ENCODE peak calls at places on chromosomes 1 and 21, in nine cellular contexts. H is heart left ventricle, M is nephron progenitor cell, D is cardiac muscle cell, P is prostate gland, S is cardiac fibroblast, R is IMR-90, Z is body of pancreas, X is HFF-Myc. Q is an unnamed sample.

GRCh38 chr1:145871994-145872411 is 13.1 kb upstream of the PIAS3 start:
- DNase-seq in H (peak), M (peak), D (peak), P (no peak), S (peak), R (peak), Z (no peak), X (no peak), Q (peak)

GRCh38 chr1:204463125-204464060 is 31.2 kb downstream of the PIK3C2B start:
- DNase-seq in H (no peak), M (no peak), D (no peak), P (no peak), S (peak), R (no peak), Z (no peak), X (no peak), Q (no peak)

GRCh38 chr1:166170726-166171125 is 3.9 kb upstream of the FAM78B start:
- DNase-seq in H (no peak), M (no peak), D (no peak), P (no peak), S (no peak), R (no peak), Z (no peak), X (no peak), Q (no peak)

GRCh38 chr1:201982923-201983805 is 716 bp downstream of the RNPEP start:
- DNase-seq in H (peak), M (peak), D (peak), P (peak), S (peak), R (peak), Z (peak), X (peak), Q (peak)

GRCh38 chr1:24714859-24715520 is 30.3 kb upstream of the CLIC4 start:
- DNase-seq in H (no peak), M (no peak), D (no peak), P (no peak), S (peak), R (peak), Z (no peak), X (no peak), Q (no peak)

GRCh38 chr21:28385845-28386244 is 606.8 kb downstream of the LTN1 start:
- DNase-seq in H (no peak), M (no peak), D (no peak), P (no peak), S (no peak), R (no peak), Z (no peak), X (no peak), Q (no peak)

GRCh38 chr1:208681878-208682663 is 437.9 kb upstream of the PLXNA2 start:
- DNase-seq in H (no peak), M (no peak), D (no peak), P (no peak), S (peak), R (no peak), Z (no peak), X (no peak), Q (no peak)

GRCh38 chr1:72322910-72323309 is 40.6 kb upstream of the NEGR1 start:
- DNase-seq in H (no peak), M (no peak), D (no peak), P (no peak), S (no peak), R (no peak), Z (no peak), X (no peak), Q (no peak)

GRCh38 chr21:39066829-39067785 is 116.1 kb downstream of the PSMG1 start:
- DNase-seq in H (no peak), M (no peak), D (no peak), P (no peak), S (peak), R (no peak), Z (no peak), X (no peak), Q (no peak)

GRCh38 chr21:46125846-46126301 is 28.0 kb downstream of the COL6A2 start:
- DNase-seq in H (peak), M (no peak), D (no peak), P (no peak), S (no peak), R (no peak), Z (peak), X (no peak), Q (no peak)

GRCh38 chr1:234656981-234657651 is 47.1 kb upstream of the IRF2BP2 start:
- DNase-seq in H (no peak), M (no peak), D (no peak), P (peak), S (peak), R (peak), Z (peak), X (peak), Q (no peak)

GRCh38 chr1:208177656-208178055 is 66.5 kb downstream of the PLXNA2 start:
- DNase-seq in H (no peak), M (no peak), D (no peak), P (no peak), S (no peak), R (no peak), Z (no peak), X (no peak), Q (no peak)

GRCh38 chr1:221714227-221715116 is 27.4 kb downstream of the DUSP10 start:
- DNase-seq in H (no peak), M (no peak), D (no peak), P (no peak), S (no peak), R (no peak), Z (no peak), X (no peak), Q (no peak)

GRCh38 chr1:218377143-218377660 is 32.1 kb downstream of the TGFB2 start:
- DNase-seq in H (no peak), M (no peak), D (no peak), P (peak), S (peak), R (peak), Z (no peak), X (peak), Q (no peak)

GRCh38 chr1:110210604-110211502 is 739 bp downstream of the KCNC4 start:
- DNase-seq in H (peak), M (peak), D (peak), P (peak), S (peak), R (no peak), Z (peak), X (no peak), Q (peak)

GRCh38 chr1:180188103-180188506 is 33.4 kb downstream of the QSOX1 start:
- DNase-seq in H (peak), M (peak), D (peak), P (peak), S (peak), R (peak), Z (peak), X (peak), Q (peak)

GRCh38 chr1:173853074-173853473 is 14.7 kb downstream of the GAS5 start:
- DNase-seq in H (no peak), M (no peak), D (no peak), P (no peak), S (peak), R (peak), Z (no peak), X (no peak), Q (peak)

GRCh38 chr1:96076589-96076988 is 645.0 kb upstream of the PTBP2 start:
- DNase-seq in H (no peak), M (no peak), D (no peak), P (no peak), S (no peak), R (no peak), Z (no peak), X (no peak), Q (no peak)

DNA sequence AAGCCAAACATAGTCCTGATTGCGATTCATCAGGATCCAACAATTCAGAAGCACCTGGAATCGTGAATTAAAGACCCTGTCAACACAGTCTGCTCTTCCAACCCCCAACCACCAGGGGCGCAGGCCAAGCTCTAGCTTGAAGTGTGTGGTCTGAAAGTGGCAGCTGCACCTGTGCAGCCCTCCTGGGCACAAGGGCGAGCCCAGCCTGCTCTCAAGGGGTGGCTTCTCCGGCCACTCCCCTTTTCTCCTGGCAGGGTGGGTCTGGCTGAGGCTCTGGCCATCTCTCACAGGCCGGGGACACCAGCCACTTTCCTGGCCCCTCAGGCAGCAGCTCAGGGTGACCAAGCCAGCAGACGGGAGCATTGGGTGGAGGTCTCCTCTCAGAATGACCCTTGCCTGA is 62.3 kb downstream of the SLC66A1 start:
- DNase-seq in H (no peak), M (peak), D (no peak), P (no peak), S (no peak), R (no peak), Z (no peak), X (no peak), Q (peak)
- TF ChIP-seq CTCF in H (no peak), M (peak), D (peak), P (peak), S (peak), R (peak), Z (no peak), X (peak), Q (peak)

GRCh38 chr21:42086969-42087368 is 15.9 kb downstream of the UMODL1 start:
- DNase-seq in H (no peak), M (no peak), D (no peak), P (no peak), S (no peak), R (no peak), Z (no peak), X (no peak), Q (no peak)
- TF ChIP-seq CTCF in H (no peak), M (no peak), D (no peak), P (no peak), S (no peak), R (no peak), Z (no peak), X (no peak), Q (no peak)

DNA sequence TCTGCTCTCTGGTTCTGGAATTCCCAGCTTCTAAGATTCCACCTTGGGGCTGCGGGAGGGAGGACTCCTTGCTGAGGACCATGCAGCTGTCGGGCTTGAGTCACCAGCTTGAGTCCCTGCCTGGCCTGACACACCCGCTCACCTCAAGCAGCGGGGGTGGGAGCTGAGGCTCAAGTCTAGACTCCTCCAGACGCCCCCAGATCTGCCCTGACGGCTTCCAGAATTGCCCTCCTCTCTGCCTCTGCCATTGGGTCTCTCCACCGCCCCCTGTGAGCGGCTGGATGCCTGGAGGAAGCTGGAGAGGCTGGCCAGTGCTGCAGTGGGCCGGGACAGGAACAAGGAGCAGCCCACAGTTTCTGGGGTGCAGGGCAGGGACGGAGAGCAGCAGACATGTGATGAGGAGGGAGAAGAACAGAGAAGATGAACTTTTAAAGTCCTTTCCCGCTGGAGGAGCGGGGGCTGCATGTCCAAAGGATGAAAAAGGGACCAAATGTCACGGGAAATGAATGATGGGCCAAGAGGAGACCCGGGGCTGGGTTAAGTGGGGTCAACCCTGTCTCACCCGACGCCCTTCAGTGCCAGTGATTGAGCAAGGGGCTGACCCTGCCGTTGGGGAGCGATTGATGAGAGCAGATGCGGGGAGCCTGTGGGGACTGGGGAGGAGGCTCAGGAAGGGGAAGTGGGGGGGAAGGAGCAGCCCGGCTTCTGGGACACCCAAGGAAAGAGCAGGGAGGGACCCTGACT is 13.5 kb downstream of the CRABP2 start:
- DNase-seq in H (no peak), M (peak), D (peak), P (no peak), S (no peak), R (peak), Z (no peak), X (no peak), Q (peak)
- TF ChIP-seq CTCF in H (no peak), M (no peak), D (peak), P (no peak), S (no peak), R (peak), Z (no peak), X (peak), Q (no peak)

GRCh38 chr1:178052650-178053461 is 41.0 kb upstream of the RASAL2 start:
- DNase-seq in H (no peak), M (no peak), D (no peak), P (no peak), S (peak), R (peak), Z (no peak), X (no peak), Q (peak)

GRCh38 chr1:178055093-178055492 is 38.8 kb upstream of the RASAL2 start:
- DNase-seq in H (peak), M (peak), D (peak), P (no peak), S (peak), R (no peak), Z (no peak), X (no peak), Q (peak)

GRCh38 chr1:178057131-178057765 is 36.7 kb upstream of the RASAL2 start:
- DNase-seq in H (peak), M (no peak), D (no peak), P (no peak), S (no peak), R (no peak), Z (no peak), X (no peak), Q (no peak)

GRCh38 chr1:178057863-178058576 is 35.9 kb upstream of the RASAL2 start:
- DNase-seq in H (peak), M (no peak), D (peak), P (no peak), S (peak), R (peak), Z (peak), X (no peak), Q (peak)

DNA sequence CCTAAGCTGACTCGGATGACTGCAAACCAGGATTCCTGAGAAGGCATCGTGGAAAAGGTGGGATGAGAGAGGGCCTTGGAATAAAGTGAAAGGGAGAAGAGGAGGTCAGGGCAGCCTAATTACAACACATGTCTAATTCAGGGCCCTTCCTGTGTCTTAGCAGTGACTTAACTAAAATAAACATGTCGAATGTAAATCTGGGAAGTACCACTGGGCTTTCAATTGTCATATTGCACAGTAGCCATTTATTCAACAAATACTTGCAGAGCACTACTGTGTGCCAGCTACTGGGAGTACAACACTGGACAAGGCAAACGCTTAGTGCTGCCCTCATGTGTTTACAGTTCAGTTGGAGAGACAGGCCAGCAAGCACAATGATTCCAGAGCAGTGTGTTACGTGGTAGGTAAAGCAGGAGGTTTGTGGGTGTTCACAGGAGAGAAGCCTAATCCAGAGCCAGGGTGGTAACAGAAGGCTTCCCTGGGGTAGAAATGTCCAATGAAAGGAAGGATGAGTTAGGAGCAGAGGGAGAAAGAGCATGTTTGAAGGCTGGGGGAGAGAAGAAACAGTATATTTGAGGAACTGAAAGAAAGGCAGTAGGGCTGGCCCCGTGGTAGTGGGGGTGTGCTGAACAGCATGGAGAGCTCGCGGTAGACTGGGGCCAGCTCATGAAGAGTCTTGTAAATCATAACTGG is 38.0 kb upstream of the RASAL2 start:
- DNase-seq in H (no peak), M (no peak), D (no peak), P (no peak), S (peak), R (peak), Z (no peak), X (no peak), Q (no peak)
- TF ChIP-seq CTCF in H (peak), M (no peak), D (no peak), P (no peak), S (peak), R (peak), Z (no peak), X (no peak), Q (no peak)

DNA sequence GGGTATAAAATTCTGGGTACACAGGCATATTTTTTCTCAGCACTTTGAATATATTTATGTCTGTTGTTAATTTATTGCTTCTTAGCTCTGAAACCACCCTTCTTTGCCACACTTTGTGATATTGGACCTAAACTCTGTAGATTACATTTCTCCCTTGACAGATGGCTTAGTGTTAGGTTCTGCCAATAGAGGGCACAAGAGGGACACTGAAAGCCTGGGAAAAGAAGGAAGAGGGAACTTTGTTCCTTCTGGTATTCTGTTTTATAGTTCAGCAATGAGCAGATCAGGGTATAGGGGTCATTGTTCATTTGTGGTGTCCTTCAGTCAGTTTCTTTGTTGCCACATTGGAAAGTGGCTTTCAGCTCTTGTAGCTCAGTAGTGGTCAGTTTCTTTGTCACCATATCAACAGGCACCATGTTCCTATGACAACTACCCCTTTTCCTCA is 423.5 kb upstream of the PROX1 start:
- DNase-seq in H (no peak), M (no peak), D (peak), P (no peak), S (no peak), R (no peak), Z (peak), X (no peak), Q (peak)
- TF ChIP-seq CTCF in H (peak), M (peak), D (no peak), P (peak), S (peak), R (no peak), Z (peak), X (no peak), Q (peak)

GRCh38 chr1:115282825-115283224 is 55.2 kb downstream of the NGF start:
- DNase-seq in H (peak), M (no peak), D (no peak), P (no peak), S (peak), R (no peak), Z (peak), X (no peak), Q (no peak)

GRCh38 chr1:115281143-115281542 is 56.9 kb downstream of the NGF start:
- DNase-seq in H (no peak), M (no peak), D (no peak), P (no peak), S (no peak), R (no peak), Z (no peak), X (no peak), Q (no peak)

GRCh38 chr1:115277276-115277675 is 60.8 kb downstream of the NGF start:
- DNase-seq in H (no peak), M (no peak), D (no peak), P (no peak), S (peak), R (peak), Z (no peak), X (no peak), Q (no peak)

GRCh38 chr1:115278241-115278640 is 59.8 kb downstream of the NGF start:
- DNase-seq in H (no peak), M (no peak), D (no peak), P (no peak), S (no peak), R (no peak), Z (no peak), X (no peak), Q (no peak)

GRCh38 chr1:115280073-115280472 is 58.0 kb downstream of the NGF start:
- DNase-seq in H (no peak), M (no peak), D (no peak), P (no peak), S (peak), R (peak), Z (no peak), X (peak), Q (no peak)
- TF ChIP-seq CTCF in H (no peak), M (no peak), D (no peak), P (no peak), S (no peak), R (no peak), Z (no peak), X (no peak), Q (no peak)